ENCODE peak calls at places on chromosome 19, in ten cellular contexts. B, V, X, L, A, Z, P, M, O and E are unnamed samples.

GRCh38 chr19:49374665-49375434 is 11.2 kb downstream of the DKKL1 start:
- DNase-seq in V (no peak), L (no peak), B (no peak), O (no peak), A (no peak), P (no peak), X (no peak), Z (peak), M (no peak), E (no peak)

GRCh38 chr19:38030681-38031422 is 123.8 kb downstream of the SIPA1L3 start:
- DNase-seq in B (no peak), L (no peak), A (no peak), V (no peak), X (no peak), O (no peak), P (no peak), Z (no peak), M (no peak), E (no peak)

GRCh38 chr19:1066748-1067340 is at the start of gene ARHGAP45:
- DNase-seq in L (peak), P (no peak), X (no peak), V (peak), A (no peak), O (peak), Z (peak), M (peak), B (peak), E (no peak)

GRCh38 chr19:19579533-19580361 is 38.7 kb downstream of the PBX4 start:
- DNase-seq in Z (no peak), V (no peak), P (no peak), A (no peak), M (no peak), L (no peak), X (no peak), O (peak), B (no peak), E (no peak)

GRCh38 chr19:4064551-4065260 is 2.0 kb downstream of the ZBTB7A start:
- DNase-seq in A (peak), X (no peak), L (peak), B (no peak), Z (peak), O (peak), P (peak), M (peak), V (peak), E (no peak)

GRCh38 chr19:46635920-46636761 is at the start of gene GNG8:
- DNase-seq in X (no peak), O (peak), P (no peak), B (no peak), V (peak), A (no peak), L (peak), M (no peak), Z (no peak), E (no peak)

GRCh38 chr19:9054768-9055167 is 32.1 kb upstream of the OR1M1 start:
- DNase-seq in P (no peak), V (peak), B (no peak), O (no peak), Z (no peak), M (no peak), L (no peak), X (no peak), A (no peak), E (no peak)

GRCh38 chr19:1904385-1905070 is 671 bp upstream of the ADAT3 start:
- DNase-seq in V (peak), B (no peak), L (peak), X (peak), A (peak), P (no peak), O (no peak), M (no peak), Z (no peak), E (no peak)

GRCh38 chr19:49441210-49441959 is at the start of gene SLC17A7:
- DNase-seq in M (no peak), Z (peak), P (peak), X (no peak), B (no peak), V (peak), L (peak), A (no peak), O (peak), E (no peak)

GRCh38 chr19:24073807-24074206 is 13.2 kb upstream of the ZNF254 start:
- DNase-seq in A (no peak), L (no peak), V (no peak), Z (no peak), O (no peak), M (no peak), P (no peak), X (no peak), B (no peak), E (no peak)

GRCh38 chr19:34067861-34068271 is 104.4 kb upstream of the LSM14A start:
- DNase-seq in A (no peak), P (no peak), L (no peak), B (no peak), O (no peak), V (no peak), M (no peak), Z (peak), X (no peak), E (peak)

GRCh38 chr19:6065685-6066365 is 44.5 kb downstream of the RFX2 start:
- DNase-seq in O (peak), P (no peak), Z (peak), A (no peak), X (no peak), L (no peak), V (peak), M (no peak), B (peak), E (no peak)

GRCh38 chr19:3785464-3785937 is 680 bp downstream of the MATK start:
- DNase-seq in L (peak), M (no peak), V (no peak), Z (no peak), X (no peak), A (no peak), P (no peak), B (no peak), O (no peak), E (no peak)